ENCODE peak calls at places on chromosomes 3 and 15, in four cellular contexts. O, D, T and G are unnamed samples.

GRCh38 chr3:40116478-40117162 is 192.9 kb upstream of the EIF1B start:
- DNase-seq in O (no peak), D (no peak), T (no peak), G (no peak)

GRCh38 chr3:167437428-167438139 is 36.3 kb downstream of the SERPINI2 start:
- DNase-seq in O (peak; percentile 4), D (no peak), T (no peak), G (no peak)

GRCh38 chr15:70091649-70092461 is 5.9 kb downstream of the TLE3 start:
- DNase-seq in O (no peak), D (peak; percentile 52), T (no peak), G (no peak)

GRCh38 chr15:54962637-54963036 is 234.1 kb downstream of the RSL24D1 start:
- DNase-seq in O (no peak), D (no peak), T (no peak), G (no peak)

GRCh38 chr15:101504866-101505609 is 15.5 kb upstream of the PCSK6 start:
- DNase-seq in O (no peak), D (no peak), T (no peak), G (peak; percentile 52)

GRCh38 chr3:51673181-51673801 is 2.2 kb downstream of the TEX264 start:
- DNase-seq in O (no peak), D (no peak), T (no peak), G (peak; percentile 50)

GRCh38 chr15:53811530-53811929 is 52.1 kb upstream of the WDR72 start:
- DNase-seq in O (peak; percentile 30), D (no peak), T (no peak), G (no peak)

GRCh38 chr3:23580337-23580736 is 225.4 kb upstream of the UBE2E1 start:
- DNase-seq in O (no peak), D (no peak), T (peak; percentile 21), G (no peak)

GRCh38 chr15:99925661-99926461 is 192.6 kb upstream of the LYSMD4 start:
- DNase-seq in O (peak; percentile 31), D (peak; percentile 83), T (peak; percentile 24), G (peak; percentile 62)

GRCh38 chr15:28094732-28095521 is 4.2 kb downstream of the OCA2 start:
- DNase-seq in O (no peak), D (peak; percentile 92), T (no peak), G (no peak)

GRCh38 chr3:146142757-146143156 is 18.2 kb downstream of the PLOD2 start:
- DNase-seq in O (no peak), D (no peak), T (no peak), G (no peak)

GRCh38 chr15:100253640-100254039 is 88.1 kb downstream of the ADAMTS17 start:
- DNase-seq in O (no peak), D (no peak), T (no peak), G (no peak)

GRCh38 chr3:129526121-129526900 is 2.1 kb upstream of the RHO start:
- DNase-seq in O (peak; percentile 90), D (no peak), T (no peak), G (no peak)

GRCh38 chr15:56871180-56871579 is 47.3 kb upstream of the TCF12 start:
- DNase-seq in O (no peak), D (no peak), T (peak; percentile 18), G (no peak)

GRCh38 chr3:184604039-184604955 is 42.7 kb downstream of the EPHB3 start:
- DNase-seq in O (peak; percentile 54), D (no peak), T (no peak), G (no peak)

GRCh38 chr3:185283374-185283935 is 29.6 kb upstream of the EHHADH start:
- DNase-seq in O (no peak), D (no peak), T (peak; percentile 24), G (no peak)

GRCh38 chr15:40618906-40619305 is 24.9 kb downstream of the KNL1 start:
- DNase-seq in O (no peak), D (no peak), T (no peak), G (no peak)

GRCh38 chr15:50238263-50238662 is 27.3 kb downstream of the HDC start:
- DNase-seq in O (no peak), D (no peak), T (no peak), G (no peak)

GRCh38 chr3:184230081-184230602 is 757 bp downstream of the VWA5B2 start:
- DNase-seq in O (no peak), D (no peak), T (no peak), G (no peak)

GRCh38 chr15:84653910-84654688 is at the start of gene WDR73:
- DNase-seq in O (peak; percentile 97), D (peak; percentile 98), T (peak; percentile 91), G (peak; percentile 99)

GRCh38 chr3:124496066-124496465 is 234.2 kb upstream of the UMPS start:
- DNase-seq in O (no peak), D (no peak), T (no peak), G (no peak)

GRCh38 chr3:124489506-124489905 is 240.7 kb upstream of the UMPS start:
- DNase-seq in O (no peak), D (peak; percentile 16), T (no peak), G (no peak)

GRCh38 chr3:124491875-124492274 is 238.4 kb upstream of the UMPS start:
- DNase-seq in O (no peak), D (no peak), T (no peak), G (no peak)

GRCh38 chr3:124491098-124491497 is 239.2 kb upstream of the UMPS start:
- DNase-seq in O (no peak), D (peak; percentile 49), T (no peak), G (no peak)

DNA sequence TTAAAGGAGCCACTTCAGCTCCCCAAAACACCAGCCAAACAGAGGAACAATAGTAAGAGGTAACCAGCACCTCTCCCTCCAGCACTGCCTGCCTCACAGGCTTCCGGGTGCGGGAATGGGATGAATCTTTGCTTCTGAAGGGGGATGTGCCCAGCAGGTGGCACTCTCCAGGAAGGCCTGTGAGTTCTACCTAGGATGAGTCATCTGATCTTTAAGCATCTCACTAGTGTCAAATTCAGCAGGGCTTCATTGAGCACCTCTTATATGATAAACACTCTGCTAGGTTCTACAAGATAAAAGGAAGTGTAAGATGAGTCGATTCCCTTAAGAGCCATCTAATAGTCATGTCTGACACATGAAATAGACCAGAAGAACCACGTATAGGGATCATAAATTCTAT is 237.4 kb upstream of the UMPS start:
- DNase-seq in O (peak; percentile 4), D (peak; percentile 69), T (peak; percentile 85), G (peak; percentile 23)
- TF ChIP-seq CTCF in O (no peak), D (peak; percentile 55), T (peak; percentile 52), G (no peak)

DNA sequence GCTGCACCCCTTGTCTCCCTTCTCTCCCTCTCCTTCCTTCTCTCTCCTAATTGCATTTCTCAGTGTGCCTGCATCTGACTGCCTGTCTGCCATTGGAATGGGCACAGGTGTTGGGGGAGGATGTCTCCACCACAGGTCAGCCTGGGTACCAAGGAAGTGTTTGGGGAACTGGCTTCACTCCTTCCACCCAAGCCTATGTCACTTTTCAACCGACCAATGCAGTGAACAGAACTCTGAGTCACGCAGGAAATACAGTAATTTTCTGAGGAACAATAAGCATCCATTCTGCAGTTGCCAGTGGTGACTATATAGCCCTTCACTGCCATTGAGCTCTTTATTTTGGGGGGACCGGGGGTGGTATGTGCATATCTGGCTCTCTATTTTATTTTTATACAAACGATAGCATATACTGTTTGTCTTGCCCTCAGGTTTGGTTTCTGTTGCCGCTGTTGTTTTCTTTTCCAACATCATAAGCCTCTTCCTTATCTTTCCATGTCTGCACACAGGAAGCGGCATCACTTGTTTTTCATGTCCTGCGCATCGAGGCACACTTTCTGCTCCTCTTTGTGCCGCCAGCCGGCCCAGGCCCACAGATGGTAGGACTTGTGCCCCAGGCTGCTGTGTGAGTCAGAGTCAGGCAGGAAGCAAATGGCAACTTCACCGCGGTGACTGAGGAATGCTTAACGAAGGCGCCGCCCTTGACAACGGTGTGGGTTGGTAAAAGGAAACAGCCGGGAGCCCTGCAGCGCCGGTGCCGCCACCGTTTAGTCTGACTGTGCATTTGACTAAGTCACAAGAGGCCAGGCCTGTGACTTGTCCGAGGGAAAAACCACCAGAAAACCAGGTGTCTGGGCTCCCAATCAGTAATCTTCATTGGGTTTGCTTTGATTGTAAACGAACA is 21.1 kb upstream of the CDCP1 start:
- DNase-seq in O (peak; percentile 95), D (peak; percentile 92), T (peak; percentile 90), G (peak; percentile 98)
- H3K4me3 ChIP-seq in O (no peak overlapping the region), D (no peak overlapping the region), T (no peak overlapping the region), G (no peak overlapping the region)

GRCh38 chr3:165837058-165837525 is at the start of gene BCHE:
- DNase-seq in O (no peak), D (no peak), T (peak; percentile 4), G (peak; percentile 31)
- TF ChIP-seq POLR2A in O (no peak), D (no peak), T (no peak), G (no peak)

GRCh38 chr3:174862101-174862500 is 3.0 kb downstream of the NAALADL2 start:
- DNase-seq in O (peak; percentile 1), D (peak; percentile 61), T (peak; percentile 0), G (no peak)
- TF ChIP-seq CTCF in O (no peak), D (peak; percentile 49), T (peak; percentile 18), G (no peak)

GRCh38 chr15:73683624-73684536 is at the start of gene CD276:
- DNase-seq in O (peak; percentile 13), D (peak; percentile 73), T (peak; percentile 57), G (peak; percentile 93)
- H3K4me3 ChIP-seq in O (no peak within 1 kb of the TSS), D (peak within 1 kb of the TSS; percentile 81), T (peak within 1 kb of the TSS; percentile 90), G (peak within 1 kb of the TSS; percentile 67)

GRCh38 chr3:71304261-71304646 is 279.3 kb downstream of the FOXP1 start:
- DNase-seq in O (no peak), D (no peak), T (no peak), G (no peak)
- TF ChIP-seq POLR2A in O (no peak), D (no peak), T (no peak), G (no peak)

DNA sequence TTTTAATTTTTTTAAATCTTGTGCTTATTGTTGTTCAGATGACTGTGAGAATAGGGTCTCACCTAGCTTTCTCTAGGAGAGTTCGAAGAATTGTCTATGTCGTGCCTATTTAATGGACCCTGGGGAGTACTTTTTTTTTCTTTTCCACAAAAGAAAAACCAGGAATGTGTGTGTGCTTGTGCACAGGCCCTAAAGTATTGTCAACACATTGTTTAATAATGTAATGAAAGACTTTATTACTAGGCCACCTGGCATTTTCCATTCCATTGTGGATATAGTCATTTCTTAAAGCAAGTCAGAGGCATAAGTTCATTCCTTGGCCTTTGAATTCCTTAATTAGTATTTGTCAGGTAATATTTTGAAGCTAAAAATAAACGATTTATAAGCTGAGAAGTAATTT is 135.9 kb downstream of the KLHL25 start:
- DNase-seq in O (no peak), D (no peak), T (no peak), G (no peak)
- TF ChIP-seq CTCF in O (no peak), D (no peak), T (no peak), G (no peak)

GRCh38 chr15:80549191-80549590 is 145.0 kb downstream of the ARNT2 start:
- DNase-seq in O (no peak), D (no peak), T (no peak), G (no peak)
- H3K4me3 ChIP-seq in O (no peak overlapping the region), D (no peak overlapping the region), T (no peak overlapping the region), G (no peak overlapping the region)

GRCh38 chr3:3801510-3801841 is 2.2 kb downstream of the LRRN1 start:
- DNase-seq in O (no peak), D (no peak), T (no peak), G (no peak)
- TF ChIP-seq POLR2A in O (no peak), D (no peak), T (no peak), G (no peak)